ENCODE peak calls at places on chromosomes 3 and 15, in six cellular contexts. V, X, N, Z, I and L are unnamed samples.

GRCh38 chr3:127392146-127392470 is 104.3 kb upstream of the PRR20G start:
- DNase-seq in V (no peak), X (no peak), N (no peak), Z (no peak), I (no peak), L (no peak)

GRCh38 chr3:30081904-30082303 is 524.5 kb upstream of the TGFBR2 start:
- DNase-seq in V (no peak), X (no peak), N (no peak), Z (no peak), I (peak), L (no peak)

GRCh38 chr3:170078620-170079281 is 41.0 kb downstream of the GPR160 start:
- DNase-seq in V (no peak), X (no peak), N (no peak), Z (no peak), I (peak), L (no peak)

GRCh38 chr3:99852851-99853250 is 35.2 kb downstream of the CMSS1 start:
- DNase-seq in V (no peak), X (no peak), N (no peak), Z (no peak), I (no peak), L (no peak)

GRCh38 chr3:5360453-5360852 is 172.9 kb downstream of the EDEM1 start:
- DNase-seq in V (no peak), X (no peak), N (no peak), Z (no peak), I (no peak), L (no peak)

GRCh38 chr3:163916596-163917560 is 1161.4 kb downstream of the SI start:
- DNase-seq in V (no peak), X (no peak), N (no peak), Z (no peak), I (peak), L (no peak)

GRCh38 chr15:74242296-74242929 is 6.3 kb downstream of the CCDC33 start:
- DNase-seq in V (no peak), X (no peak), N (peak), Z (no peak), I (peak), L (no peak)

GRCh38 chr3:30607032-30607833 is 832 bp downstream of the TGFBR2 start:
- DNase-seq in V (peak), X (peak), N (peak), Z (peak), I (no peak), L (no peak)

GRCh38 chr3:42755681-42756578 is 17.1 kb downstream of the CCDC13 start:
- DNase-seq in V (peak), X (no peak), N (peak), Z (no peak), I (peak), L (no peak)

GRCh38 chr3:34258271-34259015 is 460.0 kb downstream of the PDCD6IP start:
- DNase-seq in V (peak), X (no peak), N (peak), Z (no peak), I (no peak), L (no peak)

GRCh38 chr15:74710349-74711094 is 14.7 kb upstream of the EDC3 start:
- DNase-seq in V (no peak), X (no peak), N (no peak), Z (no peak), I (no peak), L (no peak)

GRCh38 chr3:151268267-151269235 is 9.8 kb downstream of the P2RY14 start:
- DNase-seq in V (no peak), X (peak), N (no peak), Z (no peak), I (no peak), L (no peak)

GRCh38 chr15:39784125-39784524 is 1.5 kb upstream of the FSIP1 start:
- DNase-seq in V (no peak), X (peak), N (peak), Z (no peak), I (no peak), L (no peak)

GRCh38 chr15:89002281-89002761 is 85.9 kb upstream of the ABHD2 start:
- DNase-seq in V (no peak), X (no peak), N (no peak), Z (no peak), I (peak), L (peak)

GRCh38 chr15:58676766-58677165 is 72.7 kb downstream of the ADAM10 start:
- DNase-seq in V (no peak), X (no peak), N (no peak), Z (no peak), I (no peak), L (no peak)

GRCh38 chr3:134873789-134874188 is 78.7 kb downstream of the EPHB1 start:
- DNase-seq in V (no peak), X (no peak), N (no peak), Z (no peak), I (no peak), L (no peak)

GRCh38 chr15:22904736-22905135 is 66.3 kb downstream of the NIPA2 start:
- DNase-seq in V (peak), X (no peak), N (peak), Z (no peak), I (no peak), L (no peak)

GRCh38 chr15:77564933-77565332 is 67.8 kb downstream of the LINGO1 start:
- DNase-seq in V (no peak), X (no peak), N (no peak), Z (no peak), I (no peak), L (no peak)

GRCh38 chr3:123883111-123883510 is 1.0 kb downstream of the MYLK start:
- DNase-seq in V (no peak), X (no peak), N (no peak), Z (no peak), I (no peak), L (no peak)

GRCh38 chr15:47844437-47844836 is 127.1 kb downstream of the SEMA6D start:
- DNase-seq in V (no peak), X (no peak), N (no peak), Z (no peak), I (no peak), L (no peak)

GRCh38 chr15:28981351-28981720 is 95.6 kb downstream of the APBA2 start:
- DNase-seq in V (no peak), X (no peak), N (peak), Z (no peak), I (no peak), L (no peak)

GRCh38 chr3:159897331-159898075 is 91.1 kb upstream of the IL12A start:
- DNase-seq in V (no peak), X (no peak), N (peak), Z (no peak), I (no peak), L (no peak)

GRCh38 chr3:69738859-69739203 is 433 bp upstream of the MITF start:
- DNase-seq in V (no peak), X (no peak), N (no peak), Z (no peak), I (no peak), L (no peak)

GRCh38 chr15:78065973-78066946 is 11.3 kb downstream of the TBC1D2B start:
- DNase-seq in V (no peak), X (no peak), N (peak), Z (no peak), I (no peak), L (peak)

GRCh38 chr3:196631655-196632032 is 7.8 kb upstream of the NRROS start:
- DNase-seq in V (no peak), X (no peak), N (no peak), Z (no peak), I (no peak), L (no peak)

GRCh38 chr15:32898414-32898813 is 180.6 kb downstream of the GREM1 start:
- DNase-seq in V (no peak), X (no peak), N (no peak), Z (no peak), I (no peak), L (no peak)